ENCODE peak calls at places on chromosomes 3 and 15, in six cellular contexts. O is H1, X is GM12878, C is K562, D is HepG2, F is HCT116. B is an unnamed sample.
A peak's percentile ranks its signal among the peaks of the same experiment; 100 is the strongest.

GRCh38 chr15:75063338-75063737 is 39.9 kb downstream of the PPCDC start:
- DNase-seq in O (no peak), X (no peak), C (no peak), D (no peak), F (no peak), B (no peak)

GRCh38 chr3:150763122-150763840 is at the start of gene SIAH2:
- DNase-seq in O (no peak), X (peak; percentile 71), C (peak; percentile 92), D (peak; percentile 92), F (peak; percentile 89), B (peak; percentile 99)

GRCh38 chr15:49621327-49622210 is 721 bp downstream of the DTWD1 start:
- DNase-seq in O (no peak), X (no peak), C (peak; percentile 9), D (no peak), F (no peak), B (no peak)

GRCh38 chr3:15266510-15267376 is 60.7 kb downstream of the CAPN7 start:
- DNase-seq in O (no peak), X (no peak), C (no peak), D (no peak), F (no peak), B (no peak)

GRCh38 chr3:132255041-132255745 is 62.0 kb upstream of the ACP3 start:
- DNase-seq in O (no peak), X (no peak), C (no peak), D (no peak), F (no peak), B (no peak)

GRCh38 chr3:182954553-182954952 is 25.8 kb downstream of the DCUN1D1 start:
- DNase-seq in O (no peak), X (no peak), C (no peak), D (no peak), F (no peak), B (no peak)

GRCh38 chr3:108406063-108406660 is 104.2 kb downstream of the MYH15 start:
- DNase-seq in O (no peak), X (no peak), C (no peak), D (no peak), F (no peak), B (no peak)

GRCh38 chr3:104388624-104389023 is 978.1 kb upstream of the ALCAM start:
- DNase-seq in O (no peak), X (no peak), C (no peak), D (no peak), F (no peak), B (no peak)

GRCh38 chr15:100330221-100330620 is 11.6 kb downstream of the ADAMTS17 start:
- DNase-seq in O (no peak), X (no peak), C (no peak), D (no peak), F (no peak), B (no peak)

DNA sequence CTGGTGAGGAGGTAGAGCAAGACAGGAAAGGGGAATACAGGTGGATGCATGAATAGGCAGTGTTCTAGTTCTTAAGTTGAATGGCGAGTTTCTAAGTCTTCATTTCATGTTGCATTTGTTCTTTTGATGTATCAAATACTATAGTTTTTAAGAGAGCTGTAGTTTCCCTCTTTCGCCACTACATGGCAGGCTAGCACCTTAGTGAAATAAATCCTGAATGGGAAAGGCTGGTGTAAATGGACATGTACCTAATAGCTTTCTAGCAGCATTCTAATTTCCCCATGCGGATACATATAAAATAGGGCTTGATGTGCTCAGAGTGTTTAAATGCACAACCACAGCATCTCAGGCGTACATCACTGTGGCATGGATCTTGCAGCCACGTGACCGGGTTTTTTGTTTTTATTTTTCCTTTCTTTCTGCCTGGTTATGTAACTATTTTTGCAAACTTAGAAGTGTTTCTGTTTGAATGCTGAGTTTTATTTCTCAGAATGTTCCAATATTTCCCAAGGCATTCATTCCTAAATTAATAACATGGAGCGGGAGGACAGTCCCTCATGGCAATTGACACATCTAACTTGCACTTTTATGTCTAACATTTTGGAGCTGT is 23.5 kb upstream of the CLN6 start:
- DNase-seq in O (no peak), X (peak; percentile 26), C (peak; percentile 62), D (peak; percentile 72), F (peak; percentile 79), B (peak; percentile 76)
- TF ChIP-seq JUND in O (no peak), X (no peak), C (no peak), D (no peak), F (no peak), B (no peak)

GRCh38 chr15:39417766-39418165 is 163.1 kb upstream of the THBS1 start:
- DNase-seq in O (no peak), X (no peak), C (no peak), D (no peak), F (no peak), B (no peak)
- TF ChIP-seq JUND in O (no peak), X (no peak), C (no peak), D (no peak), F (no peak), B (no peak)

GRCh38 chr3:101281616-101282015 is 38.8 kb downstream of the IMPG2 start:
- DNase-seq in O (no peak), X (no peak), C (no peak), D (no peak), F (no peak), B (no peak)
- TF ChIP-seq JUND in O (no peak), X (no peak), C (no peak), D (no peak), F (no peak), B (no peak)

GRCh38 chr3:72213296-72214064 is 428.5 kb upstream of the PROK2 start:
- DNase-seq in O (no peak), X (no peak), C (no peak), D (no peak), F (no peak), B (no peak)

GRCh38 chr3:72210248-72210647 is 425.3 kb upstream of the PROK2 start:
- DNase-seq in O (no peak), X (no peak), C (no peak), D (no peak), F (no peak), B (no peak)

GRCh38 chr3:72212396-72212795 is 427.4 kb upstream of the PROK2 start:
- DNase-seq in O (no peak), X (no peak), C (no peak), D (no peak), F (no peak), B (no peak)

GRCh38 chr3:72217570-72217969 is 432.6 kb upstream of the PROK2 start:
- DNase-seq in O (no peak), X (no peak), C (no peak), D (no peak), F (no peak), B (no peak)

DNA sequence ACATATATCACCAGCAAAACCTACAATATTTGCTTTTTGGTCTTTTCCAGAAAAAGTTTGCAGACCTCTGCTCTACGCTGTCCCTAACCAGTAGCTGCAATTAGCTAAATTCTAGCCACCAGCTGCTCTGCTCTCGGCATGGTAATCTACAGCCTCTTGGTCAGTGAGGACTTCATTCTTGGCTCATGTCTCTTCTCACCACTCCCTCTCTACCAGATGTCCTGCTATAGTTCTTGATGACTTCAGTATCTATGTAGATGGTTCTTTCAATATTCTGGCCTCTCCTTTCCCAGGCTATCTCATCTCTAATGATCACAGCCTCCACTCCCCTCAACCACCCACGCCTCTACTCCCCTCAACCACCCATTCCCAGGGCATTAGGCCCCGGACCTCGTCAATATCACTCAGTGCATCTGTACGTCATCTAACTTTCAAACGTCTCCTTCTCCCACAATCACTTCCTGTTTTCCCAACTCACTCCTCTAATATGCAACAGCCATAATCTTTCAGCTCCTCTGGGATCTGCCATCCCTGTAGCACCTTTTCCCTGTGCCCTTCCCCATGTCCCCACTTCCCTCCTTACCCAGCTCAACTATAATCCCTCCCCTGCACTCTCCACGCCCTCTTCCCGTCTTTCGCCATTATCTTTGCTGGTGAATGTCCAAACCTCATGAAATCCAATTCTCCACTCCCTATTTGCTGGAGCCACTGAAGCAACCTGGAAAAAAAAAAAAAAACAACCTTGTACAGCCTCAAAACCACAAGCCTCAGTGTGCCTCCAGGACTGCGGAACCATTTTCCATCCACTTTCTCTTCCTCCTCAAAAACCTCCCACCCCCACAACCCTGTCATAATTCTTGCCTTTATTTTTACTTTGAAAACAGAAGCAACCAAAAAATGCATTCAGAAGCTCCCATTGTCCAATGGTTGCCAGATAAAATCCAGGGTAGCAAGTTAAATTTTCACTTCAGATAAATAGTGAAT is 429.4 kb upstream of the PROK2 start:
- DNase-seq in O (no peak), X (no peak), C (peak; percentile 22), D (no peak), F (no peak), B (no peak)
- TF ChIP-seq JUND in O (no peak), X (no peak), C (no peak), D (no peak), F (no peak), B (no peak)

GRCh38 chr3:98003306-98003969 is 31.2 kb upstream of the RIOX2 start:
- DNase-seq in O (no peak), X (no peak), C (peak; percentile 32), D (no peak), F (no peak), B (no peak)
- TF ChIP-seq JUND in O (no peak), X (no peak), C (no peak), D (no peak), F (no peak), B (no peak)

GRCh38 chr15:81929557-81929956 is 116.3 kb downstream of the MEX3B start:
- DNase-seq in O (no peak), X (no peak), C (no peak), D (no peak), F (no peak), B (no peak)

DNA sequence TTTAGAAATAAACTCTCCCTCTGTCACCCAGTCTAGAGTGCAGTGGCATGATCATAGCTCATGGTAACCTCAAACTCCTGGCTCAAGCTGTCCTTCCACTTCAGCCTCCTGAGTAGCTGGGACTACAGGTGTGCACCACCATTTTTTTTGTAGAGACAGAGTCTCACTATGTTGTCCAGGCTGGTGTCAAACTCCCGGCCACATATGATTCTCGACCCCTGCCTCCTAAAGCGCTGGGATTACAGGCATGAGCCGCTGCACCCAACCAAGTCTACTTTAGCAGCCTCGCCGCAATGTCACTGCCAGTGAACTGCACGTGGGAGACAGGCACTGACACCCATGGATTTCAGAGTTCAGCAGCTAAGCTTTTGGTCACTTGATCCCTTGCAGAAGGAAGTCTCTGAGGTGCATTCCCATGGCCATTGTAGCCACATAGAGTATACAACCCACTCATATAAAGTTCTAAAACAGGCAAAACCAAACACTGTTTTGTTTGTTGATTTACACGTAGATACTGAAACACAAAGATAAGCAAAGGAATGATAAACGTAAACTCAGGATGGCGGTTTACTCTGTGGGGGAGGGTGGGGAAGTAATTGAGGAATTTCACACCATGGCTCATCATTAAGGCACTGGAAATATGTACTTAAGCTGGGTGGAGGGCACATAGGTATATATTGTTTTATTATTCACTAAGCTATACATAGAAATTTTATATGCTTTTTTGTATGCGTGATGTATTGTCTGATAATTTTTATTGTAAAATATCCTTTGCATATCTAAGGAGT is 115.0 kb downstream of the MEX3B start:
- DNase-seq in O (no peak), X (no peak), C (no peak), D (no peak), F (no peak), B (no peak)
- TF ChIP-seq JUND in O (no peak), X (no peak), C (no peak), D (no peak), F (no peak), B (no peak)

DNA sequence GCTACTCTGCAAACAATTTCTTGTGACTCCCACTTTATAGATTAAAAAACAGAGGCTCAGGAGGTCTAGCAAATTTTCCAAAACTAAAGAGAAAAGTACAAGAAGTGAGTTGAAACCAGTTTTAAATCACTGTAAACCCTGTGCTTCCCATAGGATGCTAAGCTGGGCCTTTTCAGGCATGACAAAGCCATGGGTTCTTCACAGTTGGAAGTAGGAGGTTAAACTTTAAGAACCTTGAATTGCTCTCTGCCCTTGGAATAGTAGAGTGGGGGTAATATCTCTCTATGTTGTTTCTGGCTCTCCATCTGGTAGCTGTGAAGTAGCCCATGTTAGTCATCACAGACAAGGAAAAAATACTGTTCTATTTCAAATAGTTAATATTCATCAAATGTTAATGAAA is 193.6 kb upstream of the SATB1 start:
- DNase-seq in O (no peak), X (no peak), C (no peak), D (no peak), F (no peak), B (no peak)
- TF ChIP-seq JUND in O (no peak), X (no peak), C (no peak), D (no peak), F (no peak), B (no peak)